ENCODE peak calls at places on chromosome 1, in ten cellular contexts. O is uterus; V is sigmoid colon; B is lung; P is heart left ventricle; U is Peyer's patch; H is stomach; L is tibial nerve; I is effector memory CD4-positive, alpha-beta T cell; X is mammary epithelial cell. C is an unnamed sample. For H3K4me1 and H3K27me3, the result is how much of the 10 kb centered on the place peaks cover.

GRCh38 chr1:208929575-208929974 is 653.9 kb upstream of the CAMK1G start:
- DNase-seq in O (no peak), V (no peak), B (no peak), P (no peak), U (no peak), H (no peak), L (no peak), I (no peak), X (peak), C (no peak)

GRCh38 chr1:17922833-17923232 is 167.7 kb downstream of the ACTL8 start:
- DNase-seq in O (no peak), V (no peak), B (no peak), P (peak), U (peak), H (peak), L (no peak), I (no peak), X (peak), C (peak)

GRCh38 chr1:1358433-1359201 is at the start of gene MXRA8:
- DNase-seq in O (peak), V (peak), B (peak), P (peak), U (no peak), H (no peak), L (peak), I (no peak), X (no peak), C (peak)

GRCh38 chr1:86649618-86650017 is 54.8 kb upstream of the SH3GLB1 start:
- DNase-seq in O (no peak), V (no peak), B (no peak), P (no peak), U (no peak), H (no peak), L (no peak), I (no peak), X (no peak), C (no peak)

GRCh38 chr1:16981269-16981849 is 939 bp upstream of the MFAP2 start:
- DNase-seq in O (no peak), V (no peak), B (no peak), P (no peak), U (no peak), H (no peak), L (no peak), I (no peak), X (peak), C (no peak)

GRCh38 chr1:58084266-58084665 is 462.3 kb downstream of the OMA1 start:
- DNase-seq in O (no peak), V (no peak), B (no peak), P (no peak), U (no peak), H (no peak), L (no peak), I (no peak), X (peak), C (no peak)

GRCh38 chr1:15405106-15405850 is 4.4 kb upstream of the EFHD2 start:
- DNase-seq in O (no peak), V (no peak), B (no peak), P (no peak), U (no peak), H (no peak), L (no peak), I (no peak), X (no peak), C (no peak)

GRCh38 chr1:66607458-66607857 is 73.5 kb downstream of the SGIP1 start:
- DNase-seq in O (no peak), V (no peak), B (no peak), P (no peak), U (no peak), H (no peak), L (no peak), I (no peak), X (no peak), C (no peak)

GRCh38 chr1:54287176-54287650 is 87.2 kb downstream of the MRPL37 start:
- DNase-seq in O (peak), V (peak), B (peak), P (peak), U (peak), H (peak), L (peak), I (peak), X (peak), C (peak)

GRCh38 chr1:32406629-32407111 is 12.4 kb upstream of the BSDC1 start:
- DNase-seq in O (no peak), V (no peak), B (no peak), P (no peak), U (no peak), H (no peak), L (no peak), I (no peak), X (peak), C (no peak)

GRCh38 chr1:93749894-93750301 is 68.3 kb upstream of the BCAR3 start:
- DNase-seq in O (no peak), V (no peak), B (peak), P (no peak), U (no peak), H (peak), L (no peak), I (no peak), X (no peak), C (no peak)

GRCh38 chr1:167258858-167259257 is 38.2 kb downstream of the POU2F1 start:
- DNase-seq in O (peak), V (peak), B (no peak), P (no peak), U (no peak), H (no peak), L (no peak), I (no peak), X (no peak), C (no peak)

GRCh38 chr1:6911974-6912373 is 126.7 kb downstream of the CAMTA1 start:
- DNase-seq in O (no peak), V (no peak), B (no peak), P (no peak), U (no peak), H (no peak), L (no peak), I (no peak), X (no peak), C (no peak)

GRCh38 chr1:207748737-207749528 is 2.9 kb upstream of the CD46 start:
- DNase-seq in O (no peak), V (no peak), B (no peak), P (no peak), U (no peak), H (no peak), L (no peak), I (no peak), X (peak), C (no peak)

GRCh38 chr1:226649780-226650179 is 89.3 kb downstream of the ITPKB start:
- DNase-seq in O (no peak), V (no peak), B (no peak), P (no peak), U (peak), H (no peak), L (no peak), I (no peak), X (no peak), C (peak)

GRCh38 chr1:45490121-45490622 is 791 bp downstream of the TESK2 start:
- DNase-seq in O (no peak), V (no peak), B (no peak), P (no peak), U (no peak), H (no peak), L (no peak), I (no peak), X (peak), C (no peak)

GRCh38 chr1:221698579-221699349 is 43.1 kb downstream of the DUSP10 start:
- DNase-seq in O (no peak), V (no peak), B (no peak), P (no peak), U (no peak), H (no peak), L (no peak), I (no peak), X (no peak), C (no peak)

GRCh38 chr1:31798433-31799195 is 17.2 kb downstream of the SPOCD1 start:
- DNase-seq in O (no peak), V (peak), B (no peak), P (no peak), U (no peak), H (no peak), L (no peak), I (no peak), X (peak), C (no peak)

GRCh38 chr1:29190718-29191117 is 9.0 kb upstream of the SRSF4 start:
- DNase-seq in O (no peak), V (peak), B (no peak), P (no peak), U (no peak), H (no peak), L (no peak), I (no peak), X (no peak), C (no peak)

GRCh38 chr1:29181413-29182225 is at the start of gene SRSF4:
- DNase-seq in O (peak), V (peak), B (peak), P (peak), U (peak), H (peak), L (peak), I (peak), X (peak), C (peak)

GRCh38 chr1:29186707-29187106 is 5.0 kb upstream of the SRSF4 start:
- DNase-seq in O (no peak), V (no peak), B (no peak), P (no peak), U (no peak), H (no peak), L (no peak), I (no peak), X (no peak), C (no peak)

GRCh38 chr1:29183287-29183686 is 1.6 kb upstream of the SRSF4 start:
- DNase-seq in O (no peak), V (no peak), B (no peak), P (no peak), U (no peak), H (no peak), L (no peak), I (no peak), X (no peak), C (no peak)

DNA sequence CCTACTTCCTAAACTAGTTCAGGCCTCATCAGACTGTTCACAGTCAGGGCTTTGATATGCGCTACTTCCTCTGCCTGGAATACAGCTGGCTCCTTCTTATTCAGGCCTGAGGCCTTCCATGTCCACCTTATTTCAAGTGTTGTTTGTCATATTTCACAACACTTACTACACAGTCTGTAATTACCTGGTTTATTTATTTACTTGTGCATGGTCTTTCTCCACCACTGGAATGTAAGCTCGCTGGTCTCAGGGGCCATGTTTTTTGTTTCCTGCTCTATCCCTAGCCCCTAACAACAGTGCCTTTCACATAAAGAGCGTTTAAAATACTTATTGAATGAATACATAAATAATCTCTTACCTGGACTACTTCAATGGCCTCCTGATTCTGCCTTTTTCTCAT is 4.6 kb upstream of the SRSF4 start:
- DNase-seq in O (no peak), V (no peak), B (no peak), P (no peak), U (no peak), H (no peak), L (no peak), I (no peak), X (no peak), C (no peak)
- H3K4me1 ChIP-seq in O (under half), V (under half), B (under half), P (under half), U (under half), H (under half), L (under half), I (under half), X (under half), C (under half)

GRCh38 chr1:11514366-11514765 is 35.4 kb downstream of the DISP3 start:
- DNase-seq in O (no peak), V (peak), B (no peak), P (no peak), U (no peak), H (no peak), L (no peak), I (no peak), X (no peak), C (no peak)
- H3K27me3 ChIP-seq in O (under half), V (under half), B (under half), P (under half), U (under half), H (under half), L (under half), I (under half), X (under half), C (under half)

GRCh38 chr1:244447552-244447951 is 4.2 kb downstream of the ADSS2 start:
- DNase-seq in O (no peak), V (no peak), B (no peak), P (no peak), U (no peak), H (no peak), L (no peak), I (no peak), X (no peak), C (no peak)
- H3K4me1 ChIP-seq in O (under half), V (half or more), B (under half), P (under half), U (half or more), H (under half), L (under half), I (under half), X (under half), C (half or more)

GRCh38 chr1:230427981-230428380 is 1.8 kb upstream of the PGBD5 start:
- DNase-seq in O (no peak), V (no peak), B (no peak), P (no peak), U (no peak), H (no peak), L (no peak), I (no peak), X (no peak), C (no peak)
- H3K27me3 ChIP-seq in O (under half), V (under half), B (under half), P (under half), U (under half), H (half or more), L (under half), I (under half), X (under half), C (under half)

DNA sequence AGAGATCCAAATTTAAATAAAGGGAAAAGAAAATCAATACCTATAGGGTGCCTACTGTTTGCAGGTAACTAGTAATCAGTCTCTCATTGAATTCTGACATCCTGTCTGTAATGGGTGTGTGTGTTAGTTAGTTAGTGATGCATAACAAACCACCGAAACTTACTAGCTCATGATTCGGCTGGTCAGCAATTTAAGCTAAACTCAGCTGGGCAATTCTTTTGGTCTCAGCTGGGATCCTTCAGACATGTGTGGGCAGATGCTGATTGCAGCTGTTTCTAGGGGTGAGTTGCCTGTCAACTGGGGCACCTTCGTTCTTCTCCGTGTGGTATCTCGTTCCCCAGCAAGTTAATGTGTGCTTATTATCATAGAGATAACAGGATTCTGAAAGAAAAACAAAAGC is 40.2 kb upstream of the ZNF124 start:
- DNase-seq in O (no peak), V (no peak), B (no peak), P (no peak), U (no peak), H (no peak), L (no peak), I (no peak), X (peak), C (no peak)
- H3K4me1 ChIP-seq in O (under half), V (under half), B (under half), P (under half), U (under half), H (under half), L (under half), I (under half), X (under half), C (under half)